ENCODE peak calls at places on chromosomes 13 and 19, in five cellular contexts. Q, R, Y, T and F are unnamed samples.

GRCh38 chr19:13788991-13789390 is 6.3 kb upstream of the ZSWIM4 start:
- DNase-seq in Q (no peak), R (no peak), Y (peak), T (no peak), F (no peak)

GRCh38 chr19:48596679-48597465 is 9.7 kb upstream of the SPACA4 start:
- DNase-seq in Q (peak), R (no peak), Y (peak), T (no peak), F (no peak)

GRCh38 chr19:29467824-29468401 is 57.9 kb upstream of the VSTM2B start:
- DNase-seq in Q (peak), R (no peak), Y (no peak), T (no peak), F (peak)

GRCh38 chr13:72693832-72694231 is 33.6 kb downstream of the MZT1 start:
- DNase-seq in Q (no peak), R (no peak), Y (no peak), T (no peak), F (no peak)

GRCh38 chr13:97193577-97193976 is 28.6 kb upstream of the MBNL2 start:
- DNase-seq in Q (no peak), R (no peak), Y (no peak), T (no peak), F (no peak)

GRCh38 chr19:21568816-21569496 is 63.6 kb downstream of the ZNF429 start:
- DNase-seq in Q (peak), R (peak), Y (peak), T (peak), F (peak)

GRCh38 chr13:110418944-110419343 is 111.9 kb downstream of the COL4A2 start:
- DNase-seq in Q (no peak), R (no peak), Y (no peak), T (no peak), F (no peak)

GRCh38 chr13:109764474-109765292 is 21.7 kb downstream of the IRS2 start:
- DNase-seq in Q (no peak), R (no peak), Y (peak), T (no peak), F (no peak)

GRCh38 chr13:101930331-101930730 is 471.5 kb downstream of the FGF14 start:
- DNase-seq in Q (no peak), R (no peak), Y (peak), T (no peak), F (no peak)

GRCh38 chr19:13031917-13032623 is 36.8 kb downstream of the NFIX start:
- DNase-seq in Q (no peak), R (no peak), Y (peak), T (peak), F (peak)

GRCh38 chr19:28309072-28309471 is 903.9 kb downstream of the UQCRFS1 start:
- DNase-seq in Q (no peak), R (no peak), Y (no peak), T (no peak), F (no peak)

GRCh38 chr13:112836940-112837339 is 132.1 kb upstream of the MCF2L start:
- DNase-seq in Q (no peak), R (no peak), Y (no peak), T (no peak), F (no peak)

GRCh38 chr19:1651061-1651547 is 1.3 kb downstream of the TCF3 start:
- DNase-seq in Q (no peak), R (peak), Y (peak), T (no peak), F (no peak)

GRCh38 chr19:9857920-9858746 is 23.0 kb downstream of the PIN1 start:
- DNase-seq in Q (no peak), R (no peak), Y (no peak), T (no peak), F (no peak)

GRCh38 chr13:100063333-100063732 is 25.6 kb upstream of the PCCA start:
- DNase-seq in Q (peak), R (no peak), Y (peak), T (no peak), F (no peak)

GRCh38 chr13:79393564-79394249 is 12.3 kb downstream of the RBM26 start:
- DNase-seq in Q (peak), R (no peak), Y (no peak), T (no peak), F (no peak)

GRCh38 chr19:10290876-10291553 is 1.3 kb downstream of the ICAM5 start:
- DNase-seq in Q (no peak), R (peak), Y (peak), T (peak), F (no peak)

GRCh38 chr19:572891-573825 is 762 bp downstream of the BSG start:
- DNase-seq in Q (peak), R (no peak), Y (peak), T (no peak), F (peak)

GRCh38 chr19:49407482-49408015 is 15.7 kb downstream of the PTH2 start:
- DNase-seq in Q (no peak), R (no peak), Y (no peak), T (no peak), F (no peak)

GRCh38 chr13:101640797-101641400 is 188.4 kb downstream of the ITGBL1 start:
- DNase-seq in Q (peak), R (no peak), Y (peak), T (no peak), F (no peak)

GRCh38 chr19:28403698-28404099 is 809.3 kb downstream of the UQCRFS1 start:
- DNase-seq in Q (peak), R (no peak), Y (no peak), T (no peak), F (no peak)

GRCh38 chr19:55015126-55015525 is 22.9 kb downstream of the GP6 start:
- DNase-seq in Q (no peak), R (no peak), Y (no peak), T (no peak), F (no peak)

GRCh38 chr13:48977973-48978372 is 2.3 kb downstream of the FNDC3A start:
- DNase-seq in Q (no peak), R (no peak), Y (peak), T (no peak), F (no peak)

GRCh38 chr13:61410669-61411297 is 4.9 kb downstream of the PCDH20 start:
- DNase-seq in Q (peak), R (no peak), Y (no peak), T (no peak), F (no peak)

GRCh38 chr13:76637651-76638111 is 248.5 kb downstream of the KCTD12 start:
- DNase-seq in Q (no peak), R (no peak), Y (peak), T (no peak), F (no peak)